ENCODE peak calls at places on chromosomes 3 and 15, in six cellular contexts. W is LoVo; L is kidney epithelial cell; I is stimulated activated CD8-positive, alpha-beta memory T cell treated with anti-CD3 and anti-CD28 coated beads, Interleukin-7, amount 100 ng/mL, for 1 hour; H is NCI-H748 treated with DMSO at 0.1 percent for 48 hours; Q is effector memory CD4-positive, alpha-beta T cell. M is an unnamed sample.
A peak's percentile ranks its signal among the peaks of the same experiment; 100 is the strongest.

GRCh38 chr3:124451655-124452317 is 278.5 kb upstream of the UMPS start:
- DNase-seq in W (no peak), L (no peak), I (no peak), H (no peak), Q (no peak), M (no peak)

GRCh38 chr3:113247664-113248458 is 36.5 kb downstream of the BOC start:
- DNase-seq in W (no peak), L (no peak), I (no peak), H (no peak), Q (no peak), M (no peak)

GRCh38 chr3:197394464-197395321 is 96.3 kb upstream of the DLG1 start:
- DNase-seq in W (no peak), L (peak; percentile 97), I (peak; percentile 1), H (no peak), Q (no peak), M (peak; percentile 100)

GRCh38 chr3:49591615-49592014 is 37.3 kb downstream of the BSN start:
- DNase-seq in W (no peak), L (no peak), I (no peak), H (no peak), Q (no peak), M (no peak)

GRCh38 chr3:73143821-73144237 is 82.4 kb downstream of the EBLN2 start:
- DNase-seq in W (no peak), L (no peak), I (no peak), H (peak; percentile 15), Q (no peak), M (no peak)

GRCh38 chr15:88752501-88752900 is 50.7 kb upstream of the ACAN start:
- DNase-seq in W (no peak), L (no peak), I (no peak), H (no peak), Q (no peak), M (no peak)

GRCh38 chr15:79953951-79954444 is 17.0 kb downstream of the BCL2A1 start:
- DNase-seq in W (no peak), L (no peak), I (no peak), H (no peak), Q (no peak), M (no peak)

GRCh38 chr3:14935577-14936345 is 11.6 kb upstream of the NR2C2 start:
- DNase-seq in W (no peak), L (no peak), I (no peak), H (no peak), Q (no peak), M (no peak)

GRCh38 chr15:92578096-92578835 is 77.3 kb downstream of the FAM174B start:
- DNase-seq in W (no peak), L (no peak), I (no peak), H (no peak), Q (no peak), M (no peak)

GRCh38 chr15:39030291-39031070 is 465.9 kb upstream of the RASGRP1 start:
- DNase-seq in W (no peak), L (no peak), I (no peak), H (no peak), Q (no peak), M (no peak)

GRCh38 chr3:148042663-148043445 is 633.7 kb downstream of the ZIC1 start:
- DNase-seq in W (no peak), L (no peak), I (no peak), H (no peak), Q (no peak), M (no peak)

GRCh38 chr15:101570238-101570637 is 80.7 kb upstream of the PCSK6 start:
- DNase-seq in W (peak; percentile 15), L (no peak), I (no peak), H (no peak), Q (no peak), M (no peak)

GRCh38 chr3:133007601-133008000 is 30.6 kb upstream of the TMEM108 start:
- DNase-seq in W (no peak), L (no peak), I (no peak), H (no peak), Q (no peak), M (no peak)

GRCh38 chr3:3201584-3201983 is 22.1 kb upstream of the CRBN start:
- DNase-seq in W (no peak), L (no peak), I (no peak), H (no peak), Q (no peak), M (no peak)

GRCh38 chr3:138497851-138498250 is 63.4 kb downstream of the ESYT3 start:
- DNase-seq in W (no peak), L (no peak), I (no peak), H (no peak), Q (no peak), M (no peak)

GRCh38 chr3:45204136-45204535 is 22.0 kb downstream of the TMEM158 start:
- DNase-seq in W (no peak), L (peak; percentile 25), I (no peak), H (no peak), Q (no peak), M (no peak)

GRCh38 chr3:161977063-161977462 is 480.5 kb downstream of the OTOL1 start:
- DNase-seq in W (no peak), L (no peak), I (no peak), H (no peak), Q (no peak), M (no peak)

GRCh38 chr3:115822572-115822971 is 199.3 kb downstream of the GAP43 start:
- DNase-seq in W (no peak), L (no peak), I (no peak), H (no peak), Q (no peak), M (no peak)

GRCh38 chr15:29222129-29222853 is 47.3 kb downstream of the NSMCE3 start:
- DNase-seq in W (no peak), L (no peak), I (no peak), H (no peak), Q (no peak), M (no peak)

GRCh38 chr15:51380999-51381806 is 39.7 kb downstream of the GLDN start:
- DNase-seq in W (peak; percentile 76), L (no peak), I (no peak), H (peak; percentile 60), Q (no peak), M (peak; percentile 25)

GRCh38 chr3:138911621-138912020 is 35.3 kb downstream of the FOXL2 start:
- DNase-seq in W (no peak), L (no peak), I (no peak), H (no peak), Q (no peak), M (no peak)

GRCh38 chr15:45642203-45642932 is 7.5 kb downstream of the SQOR start:
- DNase-seq in W (no peak), L (no peak), I (no peak), H (no peak), Q (no peak), M (no peak)

GRCh38 chr3:80357761-80358160 is 590.0 kb upstream of the ROBO1 start:
- DNase-seq in W (no peak), L (no peak), I (no peak), H (no peak), Q (no peak), M (no peak)

GRCh38 chr3:46912986-46913385 is 35.5 kb downstream of the PTH1R start:
- DNase-seq in W (no peak), L (no peak), I (no peak), H (no peak), Q (no peak), M (no peak)

GRCh38 chr15:48577495-48577894 is 68.0 kb downstream of the FBN1 start:
- DNase-seq in W (no peak), L (no peak), I (no peak), H (no peak), Q (no peak), M (no peak)

GRCh38 chr15:101044625-101045235 is 125.6 kb downstream of the LRRK1 start:
- DNase-seq in W (no peak), L (no peak), I (no peak), H (no peak), Q (no peak), M (no peak)

GRCh38 chr3:162770556-162770955 is 1273.9 kb downstream of the OTOL1 start:
- DNase-seq in W (no peak), L (no peak), I (no peak), H (no peak), Q (no peak), M (no peak)

GRCh38 chr15:75153084-75153483 is 48.6 kb upstream of the C15orf39 start:
- DNase-seq in W (peak; percentile 41), L (no peak), I (no peak), H (no peak), Q (no peak), M (no peak)

GRCh38 chr3:171745577-171746319 is 64.5 kb downstream of the PLD1 start:
- DNase-seq in W (no peak), L (no peak), I (no peak), H (no peak), Q (no peak), M (no peak)

GRCh38 chr15:47334805-47335204 is 382.5 kb upstream of the SEMA6D start:
- DNase-seq in W (no peak), L (no peak), I (no peak), H (no peak), Q (no peak), M (no peak)

GRCh38 chr3:72891053-72891855 is 3.4 kb downstream of the GXYLT2 start:
- DNase-seq in W (peak; percentile 47), L (peak; percentile 93), I (no peak), H (peak; percentile 29), Q (no peak), M (peak; percentile 49)

GRCh38 chr15:69107025-69107620 is 53.3 kb upstream of the GLCE start:
- DNase-seq in W (no peak), L (peak; percentile 12), I (no peak), H (no peak), Q (no peak), M (no peak)